ENCODE peak calls at places on chromosomes 13 and 19, in five cellular contexts. H is IMR-90, J is mammary epithelial cell, C is endothelial cell of umbilical vein, A is astrocyte. Q is an unnamed sample. For H3K36me3, the result is how much of the 10 kb centered on the place peaks cover.

GRCh38 chr19:15591796-15592195 is 23.2 kb upstream of the CYP4F8 start:
- DNase-seq in H (no peak), J (no peak), C (no peak), A (no peak), Q (no peak)

GRCh38 chr19:6412111-6412999 is 12.3 kb downstream of the KHSRP start:
- DNase-seq in H (no peak), J (no peak), C (no peak), A (no peak), Q (peak)

GRCh38 chr13:74215420-74215819 is 81.2 kb upstream of the KLF12 start:
- DNase-seq in H (no peak), J (no peak), C (no peak), A (no peak), Q (no peak)

GRCh38 chr13:39506559-39507390 is 96.2 kb downstream of the LHFPL6 start:
- DNase-seq in H (peak), J (peak), C (no peak), A (peak), Q (peak)

GRCh38 chr13:31631071-31631470 is 108.3 kb upstream of the RXFP2 start:
- DNase-seq in H (no peak), J (no peak), C (peak), A (no peak), Q (no peak)

GRCh38 chr13:93535256-93535655 is 308.6 kb downstream of the GPC6 start:
- DNase-seq in H (peak), J (peak), C (no peak), A (peak), Q (peak)

GRCh38 chr13:75881109-75881775 is 245.1 kb downstream of the LMO7 start:
- DNase-seq in H (peak), J (no peak), C (no peak), A (no peak), Q (peak)

GRCh38 chr13:94351292-94352000 is 128.0 kb downstream of the DCT start:
- DNase-seq in H (peak), J (no peak), C (no peak), A (peak), Q (peak)

GRCh38 chr19:6232567-6232966 is 47.2 kb downstream of the MLLT1 start:
- DNase-seq in H (peak), J (peak), C (no peak), A (peak), Q (peak)

GRCh38 chr13:112447306-112447705 is 71.2 kb downstream of the SPACA7 start:
- DNase-seq in H (no peak), J (no peak), C (no peak), A (no peak), Q (no peak)

GRCh38 chr13:50319603-50320296 is 304.5 kb downstream of the KCNRG start:
- DNase-seq in H (peak), J (peak), C (peak), A (peak), Q (peak)

DNA sequence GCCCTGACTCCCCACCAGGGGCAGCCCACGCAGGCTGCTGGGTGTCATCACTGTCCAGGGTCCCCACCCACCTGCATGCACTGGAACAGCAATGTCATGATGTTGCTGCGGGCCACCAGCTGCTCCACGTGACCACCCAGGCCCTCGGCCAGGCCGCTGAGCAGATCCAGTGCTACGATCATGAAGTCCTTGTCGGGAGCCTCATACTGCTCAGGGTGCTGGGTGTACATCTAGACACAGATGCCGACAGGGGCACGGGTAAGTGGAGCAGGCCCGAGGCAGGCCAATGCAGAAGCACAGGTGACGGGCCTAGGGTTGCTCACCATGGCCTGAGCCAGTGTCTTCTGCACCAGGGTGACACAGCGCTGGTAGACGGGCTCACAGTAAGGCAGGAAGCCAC is 8.7 kb upstream of the FBXW9 start:
- DNase-seq in H (no peak), J (no peak), C (no peak), A (no peak), Q (no peak)
- H3K36me3 ChIP-seq in H (half or more), J (under half), C (half or more), A (under half), Q (half or more)

DNA sequence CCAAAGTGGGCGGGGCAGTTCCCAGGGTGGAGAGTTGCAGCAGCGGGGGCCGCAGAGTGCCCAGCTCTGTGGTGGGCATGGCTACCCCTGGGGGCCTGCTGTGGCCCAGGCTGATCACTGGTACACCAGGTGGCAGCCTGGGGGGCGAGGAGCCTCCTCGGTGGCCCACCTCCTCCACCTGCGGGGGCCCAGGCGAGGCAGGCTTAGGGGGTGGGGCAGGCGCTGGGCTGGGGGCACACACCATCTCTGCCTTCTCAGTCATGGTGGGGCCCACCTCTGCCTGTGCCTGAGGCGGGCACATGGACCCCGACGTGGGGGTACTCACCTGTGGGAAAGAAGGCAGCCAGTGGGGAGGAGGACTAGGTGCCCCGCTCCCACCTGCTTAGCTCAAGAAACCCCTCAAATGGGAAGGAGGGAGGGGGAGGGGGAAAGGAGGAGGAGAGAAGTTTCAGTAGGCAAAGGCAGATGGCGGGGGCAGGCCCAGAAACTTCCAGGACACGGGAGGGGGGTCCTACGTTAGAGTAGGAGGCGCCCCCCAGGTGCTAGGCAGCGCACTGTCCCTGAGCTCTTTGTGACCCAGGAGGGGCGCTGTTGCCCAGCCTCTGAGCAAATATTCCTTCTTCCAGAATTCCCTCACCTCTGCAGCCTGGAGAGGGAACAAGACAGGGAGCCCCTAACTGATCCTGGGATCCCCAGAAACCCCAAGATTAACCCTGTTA is 1.6 kb downstream of the LYL1 start:
- DNase-seq in H (no peak), J (no peak), C (peak), A (no peak), Q (no peak)
- H3K9ac ChIP-seq in H (no peak), J (no peak), C (peak), A (no peak), Q (no peak)

GRCh38 chr19:38843175-38843758 is 6.5 kb downstream of the HNRNPL start:
- DNase-seq in H (no peak), J (no peak), C (no peak), A (no peak), Q (no peak)

GRCh38 chr19:38842439-38843174 is 7.2 kb downstream of the HNRNPL start:
- DNase-seq in H (no peak), J (no peak), C (no peak), A (no peak), Q (no peak)

GRCh38 chr19:38844093-38844686 is 5.6 kb downstream of the HNRNPL start:
- DNase-seq in H (no peak), J (no peak), C (no peak), A (no peak), Q (no peak)

GRCh38 chr19:38846097-38846496 is 3.7 kb downstream of the HNRNPL start:
- DNase-seq in H (no peak), J (no peak), C (no peak), A (no peak), Q (no peak)

DNA sequence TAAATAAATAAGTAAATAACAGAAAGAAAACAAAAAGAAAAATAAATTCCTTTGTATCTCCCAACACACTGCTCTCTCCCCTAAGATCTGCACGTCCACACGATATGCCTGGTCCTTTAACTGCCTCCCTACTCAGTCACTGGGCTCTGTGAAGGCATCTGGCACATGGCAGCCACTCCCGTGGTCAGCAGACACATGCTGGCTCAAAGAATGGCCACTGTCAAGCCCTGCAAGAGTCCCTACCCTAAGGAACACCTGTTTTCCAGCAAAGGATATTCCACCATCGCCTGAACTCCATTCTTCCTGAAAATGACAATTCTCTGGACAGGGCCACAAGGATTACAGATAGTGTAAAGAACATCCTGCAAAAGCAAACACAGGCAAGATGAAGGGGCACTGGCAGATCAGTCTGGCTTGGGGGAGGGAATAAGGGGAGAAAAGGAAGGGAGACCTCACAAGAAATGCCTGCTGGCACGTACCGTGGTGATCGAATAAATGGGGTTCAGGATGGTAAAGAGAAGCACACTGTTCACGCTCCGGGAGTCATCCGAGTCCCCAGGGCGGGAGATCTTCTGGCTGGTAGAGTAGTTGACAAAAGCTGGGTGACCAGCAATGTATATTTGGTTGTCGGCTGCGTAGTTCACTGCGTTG is 4.3 kb downstream of the HNRNPL start:
- DNase-seq in H (no peak), J (no peak), C (no peak), A (no peak), Q (no peak)
- H3K36me3 ChIP-seq in H (half or more), J (half or more), C (half or more), A (half or more), Q (half or more)

DNA sequence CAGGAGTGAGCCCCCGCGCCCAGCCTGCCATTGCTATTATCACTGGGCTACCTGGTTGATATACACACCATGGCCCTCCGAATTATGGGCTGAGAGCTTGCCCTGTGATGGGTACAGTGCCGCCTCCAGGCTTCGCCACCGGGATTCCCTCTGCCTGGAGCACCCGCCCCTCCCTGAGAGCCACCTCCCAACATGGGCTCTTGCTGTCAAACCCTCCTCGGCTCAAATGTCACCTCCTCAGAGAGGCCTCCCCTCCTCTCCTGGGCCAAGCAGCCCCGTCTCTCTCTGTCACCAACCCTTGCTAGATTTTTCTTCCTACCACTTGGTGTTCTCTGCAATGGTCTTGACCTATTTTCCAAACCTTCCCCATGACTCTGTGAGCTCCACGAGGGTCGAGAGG is 12.2 kb upstream of the TLE2 start:
- DNase-seq in H (no peak), J (no peak), C (no peak), A (no peak), Q (no peak)
- H3K9ac ChIP-seq in H (no peak), J (no peak), C (no peak), A (no peak), Q (no peak)

GRCh38 chr19:49884760-49885159 is 7.3 kb downstream of the TBC1D17 start:
- DNase-seq in H (no peak), J (no peak), C (no peak), A (no peak), Q (no peak)

GRCh38 chr19:49881672-49882394 is 4.3 kb downstream of the TBC1D17 start:
- DNase-seq in H (no peak), J (no peak), C (no peak), A (no peak), Q (no peak)

GRCh38 chr19:49884109-49884508 is 6.6 kb downstream of the TBC1D17 start:
- DNase-seq in H (no peak), J (no peak), C (no peak), A (no peak), Q (no peak)

GRCh38 chr19:49882643-49883042 is 5.1 kb downstream of the TBC1D17 start:
- DNase-seq in H (no peak), J (no peak), C (no peak), A (no peak), Q (no peak)

GRCh38 chr19:49883094-49883493 is 5.6 kb downstream of the TBC1D17 start:
- DNase-seq in H (no peak), J (no peak), C (no peak), A (no peak), Q (no peak)
- H3K36me3 ChIP-seq in H (half or more), J (under half), C (under half), A (under half), Q (half or more)